ENCODE peak calls at places on chromosome X, in ten cellular contexts. Z is mesenchymal stem cell, S is IMR-90, R is GM12878, T is PC-3, E is OCI-LY7, Q is astrocyte, G is SK-N-SH, J is GM23248, X is hepatocyte. I is an unnamed sample.

GRCh38 chrX:119482497-119483480 is 14.5 kb downstream of the SLC25A5 start:
- DNase-seq in T (peak), R (no peak), X (peak), G (peak), Q (peak), E (no peak), Z (peak), S (peak), J (peak), I (no peak)

GRCh38 chrX:13381514-13381913 is 61.7 kb upstream of the ATXN3L start:
- DNase-seq in S (peak), Z (no peak), T (no peak), G (no peak), Q (peak), R (no peak), J (peak), X (no peak), E (no peak), I (no peak)

GRCh38 chrX:50100188-50100587 is 100.6 kb downstream of the AKAP4 start:
- DNase-seq in S (no peak), R (no peak), E (peak), T (peak), Z (peak), Q (no peak), X (peak), J (no peak), G (peak), I (no peak)

GRCh38 chrX:6778547-6779231 is 243.8 kb upstream of the VCX3A start:
- DNase-seq in Z (no peak), Q (no peak), T (no peak), E (no peak), J (no peak), S (no peak), G (no peak), X (no peak), R (no peak), I (no peak)

GRCh38 chrX:13983734-13984133 is 46.0 kb downstream of the GEMIN8 start:
- DNase-seq in T (no peak), G (no peak), S (no peak), J (no peak), E (peak), Q (no peak), Z (no peak), R (no peak), X (no peak), I (no peak)

GRCh38 chrX:24376403-24376802 is 16.0 kb downstream of the SUPT20HL1 start:
- DNase-seq in Z (no peak), J (no peak), S (no peak), G (no peak), X (no peak), T (no peak), R (no peak), E (no peak), Q (no peak), I (no peak)

GRCh38 chrX:145524931-145525330 is 277.6 kb downstream of the SPANXN1 start:
- DNase-seq in Z (no peak), X (no peak), G (no peak), J (no peak), E (no peak), R (no peak), Q (no peak), T (no peak), S (no peak), I (no peak)

GRCh38 chrX:84487365-84488353 is 14.6 kb downstream of the HDX start:
- DNase-seq in S (no peak), G (no peak), R (peak), Q (no peak), T (no peak), Z (no peak), X (no peak), J (no peak), E (no peak), I (no peak)

GRCh38 chrX:108209006-108209554 is 117.5 kb downstream of the ATG4A start:
- DNase-seq in E (no peak), S (no peak), J (no peak), X (no peak), G (no peak), Q (no peak), R (no peak), Z (no peak), T (no peak), I (no peak)

GRCh38 chrX:70219938-70220764 is 14.3 kb upstream of the AWAT1 start:
- DNase-seq in E (no peak), J (peak), Z (no peak), G (no peak), R (no peak), Q (peak), X (peak), T (peak), S (peak), I (no peak)

GRCh38 chrX:137654481-137654880 is 88.6 kb downstream of the ZIC3 start:
- DNase-seq in R (no peak), X (no peak), G (no peak), E (no peak), S (no peak), T (no peak), J (no peak), Z (no peak), Q (no peak), I (no peak)

GRCh38 chrX:17549005-17549685 is 174.1 kb downstream of the NHS start:
- DNase-seq in G (no peak), E (no peak), R (no peak), Q (no peak), Z (no peak), T (no peak), J (no peak), X (no peak), S (no peak), I (no peak)

GRCh38 chrX:147173586-147173985 is 359.0 kb upstream of the CXorf51A start:
- DNase-seq in Z (no peak), S (no peak), R (no peak), J (no peak), E (no peak), G (no peak), X (no peak), T (no peak), Q (no peak), I (no peak)

GRCh38 chrX:29653721-29654120 is 561.6 kb upstream of the MAGEB2 start:
- DNase-seq in Q (no peak), J (no peak), Z (no peak), X (no peak), S (no peak), G (no peak), T (no peak), E (no peak), R (no peak), I (no peak)

GRCh38 chrX:29648161-29648560 is 567.2 kb upstream of the MAGEB2 start:
- DNase-seq in E (no peak), R (no peak), Z (no peak), Q (no peak), T (no peak), S (no peak), X (no peak), J (no peak), G (no peak), I (no peak)

DNA sequence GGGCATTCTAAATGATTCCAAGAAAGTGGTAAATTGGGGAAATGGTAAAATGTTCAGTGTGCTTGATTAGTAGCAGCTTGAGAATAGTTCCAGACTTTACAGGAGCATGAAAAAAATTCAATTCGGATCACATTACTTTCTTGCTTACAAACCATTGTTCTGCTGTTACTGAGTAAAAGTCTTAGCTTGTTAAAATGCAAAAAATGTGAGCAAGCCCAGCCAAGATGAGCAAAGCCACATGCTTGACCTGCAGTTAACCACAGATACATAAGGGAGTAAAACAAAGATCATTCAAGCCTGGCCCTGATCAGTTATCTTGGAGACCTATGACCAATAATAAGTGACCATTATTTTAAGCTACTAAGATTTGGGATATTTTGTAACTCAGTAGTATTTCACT is 562.9 kb upstream of the MAGEB2 start:
- DNase-seq in S (peak), E (no peak), R (no peak), J (peak), T (peak), Z (peak), G (no peak), X (no peak), Q (peak), I (no peak)
- H2AFZ ChIP-seq in S (no peak), E (no peak), R (no peak), J (peak), T (no peak), Z (no peak), G (peak), X (no peak), Q (no peak), I (no peak)

GRCh38 chrX:42930951-42931350 is 153.0 kb upstream of the PPP1R2C start:
- DNase-seq in Q (no peak), S (no peak), T (no peak), J (no peak), G (no peak), Z (no peak), R (no peak), X (no peak), E (no peak), I (no peak)

DNA sequence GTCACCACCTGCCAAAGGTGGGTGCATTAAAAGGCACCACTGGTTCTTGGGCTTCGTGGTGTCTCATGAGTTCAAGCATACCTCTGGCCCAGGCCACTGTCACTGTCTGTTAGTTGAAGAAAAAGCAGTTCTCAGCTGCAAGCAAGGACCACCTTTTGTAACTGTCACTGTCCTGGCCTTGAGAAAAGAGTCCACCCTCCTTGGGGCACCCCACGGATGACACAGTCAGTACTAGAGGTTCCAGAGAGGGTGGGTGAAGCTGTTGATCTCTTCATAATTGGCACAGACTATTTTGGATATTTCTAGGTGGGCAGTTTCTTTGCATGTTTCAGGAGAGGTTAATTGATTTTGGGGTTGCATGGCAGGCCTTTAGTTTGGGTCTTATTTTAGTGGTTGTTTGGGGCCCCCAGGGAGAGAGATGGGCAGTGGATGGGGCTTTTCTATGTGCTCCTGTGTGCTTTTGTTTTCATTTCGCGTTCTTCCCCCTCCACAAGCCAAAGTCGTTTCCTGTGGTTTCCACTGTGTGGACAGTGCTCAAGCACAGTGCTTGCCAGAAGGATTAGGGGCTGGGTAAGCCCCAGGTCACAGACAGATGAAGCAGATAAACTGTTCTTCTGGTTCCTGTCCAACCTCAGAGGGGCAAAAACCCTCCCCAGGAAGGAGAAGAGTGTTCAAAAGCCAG is 156.2 kb upstream of the PPP1R2C start:
- DNase-seq in X (no peak), J (no peak), Q (no peak), R (peak), Z (peak), S (no peak), T (no peak), E (peak), G (no peak), I (no peak)
- H2AFZ ChIP-seq in X (no peak), J (no peak), Q (no peak), R (peak), Z (no peak), S (no peak), T (no peak), E (peak), G (no peak), I (no peak)

GRCh38 chrX:148380107-148380506 is 120.3 kb upstream of the AFF2 start:
- DNase-seq in G (no peak), E (peak), J (no peak), Z (no peak), T (no peak), X (no peak), R (no peak), Q (no peak), S (no peak), I (no peak)
- H2AFZ ChIP-seq in G (no peak), E (peak), J (no peak), Z (no peak), T (no peak), X (no peak), R (no peak), Q (no peak), S (no peak), I (no peak)

GRCh38 chrX:153662266-153662665 is 11.3 kb downstream of the PNCK start:
- DNase-seq in T (no peak), S (peak), J (peak), X (peak), E (peak), Z (peak), G (peak), R (no peak), Q (no peak), I (no peak)
- H2AFZ ChIP-seq in T (no peak), S (peak), J (peak), X (no peak), E (no peak), Z (no peak), G (no peak), R (no peak), Q (no peak), I (peak)

GRCh38 chrX:43655961-43656494 is at the start of gene MAOA:
- DNase-seq in E (no peak), G (peak), Q (no peak), X (peak), R (no peak), J (no peak), Z (peak), S (no peak), T (peak), I (peak)
- H2AFZ ChIP-seq in E (no peak), G (peak), Q (peak), X (peak), R (no peak), J (peak), Z (peak), S (peak), T (peak), I (peak)

DNA sequence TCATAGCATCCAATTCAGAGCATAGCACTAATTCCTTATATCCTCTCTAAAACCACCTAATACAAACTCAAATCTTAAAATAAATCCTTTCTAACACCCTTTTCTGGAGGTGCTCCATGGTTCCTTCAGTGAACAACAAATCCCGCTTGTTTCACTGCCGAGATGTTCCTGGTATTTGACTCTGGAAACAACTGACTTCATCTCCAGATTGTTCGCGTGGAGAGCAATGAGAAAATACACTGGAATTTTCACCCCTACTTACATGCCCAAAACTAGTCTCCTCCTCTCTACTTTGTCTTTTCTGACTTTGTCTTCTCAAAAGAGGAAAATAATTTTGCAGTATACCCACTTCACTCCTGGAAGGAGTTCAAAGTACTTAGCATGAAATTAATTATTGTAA is 129.0 kb downstream of the PLS3 start:
- DNase-seq in Q (peak), J (peak), T (no peak), S (peak), G (no peak), Z (no peak), R (no peak), E (no peak), X (peak), I (no peak)
- H2AFZ ChIP-seq in Q (peak), J (peak), T (peak), S (no peak), G (peak), Z (no peak), R (no peak), E (no peak), X (peak), I (peak)

GRCh38 chrX:154824638-154825037 is 9.8 kb downstream of the SMIM9 start:
- DNase-seq in J (no peak), R (no peak), G (no peak), T (no peak), Q (no peak), X (no peak), S (no peak), Z (no peak), E (no peak), I (no peak)

GRCh38 chrX:154827194-154827593 is 7.3 kb downstream of the SMIM9 start:
- DNase-seq in E (no peak), T (no peak), J (no peak), X (no peak), G (no peak), S (no peak), Z (no peak), Q (no peak), R (no peak), I (no peak)

GRCh38 chrX:154827624-154828408 is 6.6 kb downstream of the SMIM9 start:
- DNase-seq in Z (no peak), R (peak), S (no peak), E (peak), X (no peak), G (no peak), T (no peak), J (no peak), Q (no peak), I (no peak)

GRCh38 chrX:154829926-154830442 is 4.5 kb downstream of the SMIM9 start:
- DNase-seq in Q (no peak), Z (no peak), T (no peak), S (no peak), X (no peak), J (no peak), G (no peak), R (no peak), E (no peak), I (no peak)

DNA sequence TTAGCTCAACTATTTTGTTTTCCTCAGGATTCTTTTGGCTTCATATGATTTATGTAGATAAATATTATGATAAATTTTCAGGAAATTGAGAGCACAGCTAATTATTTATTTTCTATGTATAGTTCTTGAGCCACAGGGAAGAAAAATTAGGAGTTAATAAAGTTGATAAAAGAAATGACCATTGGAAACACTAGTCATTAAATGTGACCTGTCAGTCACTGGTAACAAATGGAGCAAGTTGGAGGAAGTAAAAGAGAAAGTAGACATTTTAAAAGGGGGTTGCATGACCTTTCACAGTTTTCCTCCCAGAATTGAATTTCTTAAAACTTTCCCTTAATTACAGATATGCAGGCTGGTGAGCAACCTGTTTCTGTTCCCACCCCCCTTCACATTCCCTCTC is 5.4 kb downstream of the SMIM9 start:
- DNase-seq in R (no peak), G (no peak), T (no peak), X (no peak), Q (no peak), S (no peak), E (no peak), J (no peak), Z (no peak), I (no peak)
- H2AFZ ChIP-seq in R (peak), G (no peak), T (no peak), X (no peak), Q (no peak), S (no peak), E (no peak), J (no peak), Z (no peak), I (no peak)

GRCh38 chrX:47370278-47370677 is at the start of gene ZNF157:
- DNase-seq in R (no peak), Q (no peak), S (no peak), G (no peak), J (no peak), X (no peak), Z (no peak), T (no peak), E (no peak), I (no peak)

GRCh38 chrX:47361538-47362511 is 8.6 kb upstream of the ZNF157 start:
- DNase-seq in X (peak), Z (peak), E (peak), Q (peak), S (peak), J (peak), T (peak), G (peak), R (peak), I (peak)

GRCh38 chrX:47360423-47361179 is 9.8 kb upstream of the ZNF157 start:
- DNase-seq in Z (no peak), G (no peak), S (no peak), T (no peak), X (no peak), R (no peak), E (no peak), Q (no peak), J (no peak), I (no peak)

DNA sequence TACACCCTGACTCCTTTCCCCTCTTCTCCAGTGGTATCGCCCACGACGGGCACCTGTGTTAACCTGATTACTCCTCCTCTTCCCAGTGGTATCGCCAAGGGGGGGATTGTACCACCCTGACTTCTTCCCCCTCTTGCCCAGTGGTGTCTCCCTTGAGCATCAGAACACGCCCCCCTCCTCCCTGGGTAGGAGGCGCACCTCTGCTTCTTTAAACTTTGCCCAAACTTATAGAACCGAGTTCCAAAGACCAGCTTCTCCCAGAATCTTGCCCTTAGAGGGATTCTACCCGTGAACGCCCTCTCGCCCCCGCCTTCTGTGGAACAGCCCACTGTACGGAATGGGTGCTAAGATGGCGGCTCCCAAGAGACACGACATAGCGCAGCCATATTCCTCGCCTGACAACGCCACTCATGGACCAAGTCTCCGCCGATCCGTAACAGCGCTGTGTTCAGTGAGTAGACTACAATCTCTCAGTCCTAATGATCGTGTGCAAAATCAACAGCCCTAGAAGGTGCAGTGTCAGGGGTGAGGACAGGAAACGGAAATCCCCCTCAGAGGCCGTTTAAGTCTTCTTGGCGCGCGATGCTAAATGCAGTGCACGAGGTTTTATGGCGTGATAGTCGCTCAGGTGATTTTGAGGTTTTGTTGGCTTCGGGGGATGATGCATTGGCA is 4.2 kb upstream of the ZNF157 start:
- DNase-seq in S (peak), R (peak), J (peak), Z (peak), X (peak), G (peak), Q (peak), E (peak), T (peak), I (peak)
- H2AFZ ChIP-seq in S (peak), R (peak), J (peak), Z (peak), X (peak), G (peak), Q (peak), E (peak), T (peak), I (peak)

GRCh38 chrX:38095971-38096529 is 89.7 kb downstream of the SYTL5 start:
- DNase-seq in J (peak), S (peak), Q (peak), Z (peak), E (no peak), T (peak), X (no peak), R (no peak), G (no peak), I (no peak)
- H2AFZ ChIP-seq in J (peak), S (no peak), Q (no peak), Z (no peak), E (no peak), T (no peak), X (no peak), R (no peak), G (peak), I (no peak)

GRCh38 chrX:140980271-140980670 is 22.1 kb upstream of the SPANXB1 start:
- DNase-seq in R (no peak), J (no peak), T (no peak), E (no peak), G (no peak), Q (no peak), S (no peak), X (no peak), Z (no peak), I (no peak)

DNA sequence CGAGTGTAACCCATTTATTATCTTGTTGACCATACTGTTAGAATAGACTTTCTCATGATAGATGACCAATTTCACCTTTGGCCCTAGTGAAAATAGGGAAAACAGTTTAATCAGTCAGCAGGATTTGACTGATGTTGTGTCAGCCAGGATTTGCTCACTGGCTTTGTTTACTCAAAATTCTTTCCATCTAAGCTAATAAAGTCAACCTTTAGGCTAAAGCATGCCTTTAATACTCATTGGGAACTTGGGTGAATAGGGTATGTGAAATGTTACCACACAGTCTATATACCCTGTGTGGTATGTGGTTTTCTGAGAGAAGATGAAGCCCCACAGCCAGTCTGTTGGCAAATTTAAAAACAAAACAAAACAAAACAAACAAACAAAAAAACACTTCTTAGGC is 18.7 kb upstream of the SPANXB1 start:
- DNase-seq in S (no peak), R (no peak), T (peak), Z (no peak), G (no peak), X (no peak), Q (no peak), J (no peak), E (no peak), I (no peak)
- H2AFZ ChIP-seq in S (no peak), R (no peak), T (no peak), Z (no peak), G (no peak), X (no peak), Q (no peak), J (no peak), E (no peak), I (no peak)